ENCODE peak calls at places on chromosomes 13 and 19, in five cellular contexts. I is CD4-positive, alpha-beta memory T cell; Y is suprapubic skin; U is body of pancreas; H is adipocyte. A is an unnamed sample. For H3K27me3, the result is how much of the 10 kb centered on the place peaks cover.

GRCh38 chr19:495440-496332 is 600 bp upstream of the MADCAM1 start:
- DNase-seq in I (peak), Y (no peak), U (no peak), H (peak), A (no peak)

GRCh38 chr13:113029487-113030258 is 60.7 kb downstream of the MCF2L start:
- DNase-seq in I (peak), Y (no peak), U (peak), H (peak), A (no peak)

GRCh38 chr13:77767413-77767812 is 69.9 kb downstream of the SLAIN1 start:
- DNase-seq in I (no peak), Y (no peak), U (no peak), H (no peak), A (no peak)

GRCh38 chr19:801861-802496 is 4.7 kb downstream of the PTBP1 start:
- DNase-seq in I (no peak), Y (no peak), U (no peak), H (peak), A (peak)

GRCh38 chr13:89827552-89827951 is 1519.9 kb upstream of the MIR17HG start:
- DNase-seq in I (no peak), Y (no peak), U (no peak), H (no peak), A (no peak)

GRCh38 chr13:110961959-110962358 is 47.1 kb upstream of the ANKRD10 start:
- DNase-seq in I (no peak), Y (no peak), U (no peak), H (no peak), A (no peak)

GRCh38 chr19:45717983-45718650 is 12.6 kb downstream of the FBXO46 start:
- DNase-seq in I (no peak), Y (no peak), U (peak), H (no peak), A (no peak)

GRCh38 chr19:10769533-10770491 is 51.9 kb downstream of the DNM2 start:
- DNase-seq in I (peak), Y (no peak), U (peak), H (peak), A (peak)

GRCh38 chr19:39126593-39127187 is 1.1 kb downstream of the PAK4 start:
- DNase-seq in I (no peak), Y (no peak), U (peak), H (peak), A (peak)

GRCh38 chr19:42216653-42217521 is 590 bp downstream of the DEDD2 start:
- DNase-seq in I (no peak), Y (peak), U (peak), H (peak), A (peak)

GRCh38 chr19:1455336-1456120 is 5.6 kb downstream of the APC2 start:
- DNase-seq in I (peak), Y (no peak), U (peak), H (peak), A (peak)

GRCh38 chr13:29937836-29938235 is 87.4 kb upstream of the UBL3 start:
- DNase-seq in I (peak), Y (no peak), U (no peak), H (no peak), A (no peak)

GRCh38 chr19:3154957-3155736 is 19.3 kb downstream of the GNA15 start:
- DNase-seq in I (peak), Y (no peak), U (peak), H (peak), A (peak)

GRCh38 chr13:19587635-19588300 is 26.4 kb upstream of the TPTE2 start:
- DNase-seq in I (peak), Y (no peak), U (no peak), H (peak), A (no peak)

GRCh38 chr19:2013683-2013961 is 1.9 kb downstream of the BTBD2 start:
- DNase-seq in I (no peak), Y (no peak), U (no peak), H (no peak), A (no peak)

GRCh38 chr19:28598861-28599260 is 614.1 kb downstream of the UQCRFS1 start:
- DNase-seq in I (no peak), Y (no peak), U (no peak), H (no peak), A (no peak)

GRCh38 chr19:39870171-39870971 is 24.2 kb upstream of the FBL start:
- DNase-seq in I (no peak), Y (no peak), U (no peak), H (no peak), A (no peak)

GRCh38 chr13:49540552-49540951 is 44.8 kb downstream of the PHF11 start:
- DNase-seq in I (peak), Y (no peak), U (no peak), H (peak), A (no peak)

GRCh38 chr13:24264976-24265375 is 44.4 kb upstream of the C1QTNF9 start:
- DNase-seq in I (peak), Y (no peak), U (no peak), H (no peak), A (no peak)

GRCh38 chr13:113020323-113021080 is 51.5 kb downstream of the MCF2L start:
- DNase-seq in I (no peak), Y (no peak), U (no peak), H (no peak), A (no peak)

GRCh38 chr13:108495686-108496363 is 133.6 kb upstream of the MYO16 start:
- DNase-seq in I (no peak), Y (no peak), U (no peak), H (peak), A (no peak)

GRCh38 chr13:108496364-108497215 is 132.8 kb upstream of the MYO16 start:
- DNase-seq in I (peak), Y (no peak), U (no peak), H (peak), A (no peak)

GRCh38 chr13:108494991-108495661 is 134.3 kb upstream of the MYO16 start:
- DNase-seq in I (no peak), Y (no peak), U (no peak), H (peak), A (no peak)
- H3K27me3 ChIP-seq in I (under half), Y (under half), U (under half), H (under half), A (under half)

GRCh38 chr19:18613589-18614234 is 1.0 kb downstream of the TMEM59L start:
- DNase-seq in I (no peak), Y (no peak), U (no peak), H (no peak), A (no peak)
- H3K27me3 ChIP-seq in I (under half), Y (half or more), U (under half), H (under half), A (half or more)

DNA sequence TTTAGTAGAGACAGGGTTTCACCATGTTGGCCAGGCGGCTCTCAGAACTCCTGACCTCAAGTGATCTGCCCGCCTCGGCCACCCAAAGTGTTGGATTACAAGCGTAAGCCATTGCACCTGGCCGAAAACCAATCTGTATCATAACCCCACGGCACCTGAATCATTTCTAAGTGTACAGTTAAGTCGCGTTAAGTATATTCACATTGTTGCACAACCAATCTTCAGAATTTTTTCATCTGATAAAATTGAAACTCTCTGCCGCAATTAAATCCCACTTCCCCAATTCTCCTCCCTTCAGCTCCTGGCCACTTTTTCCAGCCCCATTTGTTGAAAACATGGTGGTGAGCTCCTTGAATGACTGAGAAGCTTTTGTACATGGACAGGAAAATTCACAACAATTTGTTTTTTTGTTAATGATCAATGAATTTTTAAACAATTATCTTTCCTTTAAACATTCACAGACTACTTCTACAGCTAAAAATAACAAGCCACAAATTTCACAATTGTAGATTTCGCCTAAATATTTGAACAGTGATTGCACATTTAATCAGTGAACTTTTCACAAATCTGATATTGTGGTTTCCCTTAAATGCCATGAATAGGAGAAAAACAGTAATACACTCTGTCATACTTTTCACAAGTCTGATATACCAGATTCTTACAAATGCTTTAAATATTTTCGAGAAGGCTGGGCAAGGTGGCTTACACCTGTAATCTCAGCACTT is 13.8 kb downstream of the FGF21 start:
- DNase-seq in I (no peak), Y (no peak), U (peak), H (no peak), A (no peak)
- H3K27me3 ChIP-seq in I (under half), Y (under half), U (under half), H (under half), A (under half)

DNA sequence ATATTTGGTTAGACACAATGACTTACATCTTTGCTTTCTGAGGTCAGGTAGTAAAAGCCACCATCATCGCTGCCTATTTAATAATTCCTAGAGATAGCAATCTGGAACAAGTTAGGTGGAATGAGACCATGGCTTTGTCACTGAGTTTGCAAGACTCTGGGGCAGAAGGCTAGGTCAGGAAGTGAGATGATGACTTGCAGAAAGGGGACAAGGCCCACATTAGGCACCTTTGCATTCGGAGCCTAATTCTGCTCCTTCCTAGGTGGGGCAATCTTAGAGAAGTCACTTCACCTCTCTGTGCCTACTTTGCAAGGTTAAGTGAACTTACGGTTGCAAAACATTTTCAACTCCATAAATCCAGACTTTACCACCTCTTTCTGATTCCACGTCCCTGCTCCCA is 10.3 kb downstream of the EDDM13 start:
- DNase-seq in I (no peak), Y (no peak), U (no peak), H (no peak), A (no peak)
- H3K27me3 ChIP-seq in I (under half), Y (under half), U (under half), H (under half), A (under half)

DNA sequence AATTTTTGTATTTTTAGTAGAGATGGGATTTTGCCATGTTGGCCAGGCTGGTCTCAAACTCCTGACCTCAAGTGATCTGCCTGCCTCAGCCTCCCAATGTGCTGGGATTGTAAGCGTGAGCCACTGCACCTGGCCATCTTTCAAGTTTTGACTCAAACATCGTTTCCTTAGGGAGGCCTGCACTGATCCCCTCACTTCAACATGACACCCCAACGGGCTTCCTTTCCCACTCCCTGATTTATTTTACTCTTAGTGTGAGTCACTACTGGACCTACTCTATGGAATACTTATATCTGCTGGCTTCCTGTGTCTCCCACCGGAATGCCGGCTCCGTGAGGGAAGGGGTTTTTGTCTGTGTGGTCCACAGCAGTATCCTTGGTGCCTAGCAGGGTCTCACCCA is 4.5 kb upstream of the ADAMTS10 start:
- DNase-seq in I (no peak), Y (no peak), U (no peak), H (no peak), A (no peak)
- H3K27me3 ChIP-seq in I (under half), Y (under half), U (under half), H (under half), A (under half)

DNA sequence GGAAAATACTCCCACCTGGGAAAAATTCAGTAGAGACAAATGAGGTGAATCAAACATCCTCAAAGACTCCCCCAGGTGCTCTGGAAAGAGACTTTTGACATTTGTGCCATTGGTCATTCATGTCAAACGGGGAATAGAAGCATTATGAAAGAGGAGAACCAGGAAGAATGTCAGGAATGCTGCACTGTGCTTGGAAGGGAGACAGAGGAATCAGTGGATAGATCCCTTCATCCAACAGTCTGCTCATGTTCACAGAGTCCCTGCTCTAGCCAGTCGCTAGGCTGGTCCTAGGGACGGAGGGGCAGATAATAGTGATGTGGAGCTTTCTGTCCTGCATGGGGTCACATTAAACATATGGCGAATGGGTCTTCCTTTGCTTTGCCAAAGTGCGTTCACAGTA is 384.4 kb downstream of the FGF9 start:
- DNase-seq in I (no peak), Y (no peak), U (no peak), H (no peak), A (no peak)
- H3K27me3 ChIP-seq in I (under half), Y (under half), U (under half), H (under half), A (under half)